ENCODE peak calls at places on chromosomes 11 and 22, in six cellular contexts. D, K, O, X, H and Q are unnamed samples.

GRCh38 chr11:3836903-3837302 is 3.9 kb downstream of the RHOG start:
- DNase-seq in H (peak; percentile 43), D (no peak), O (peak; percentile 51), X (no peak), K (no peak), Q (no peak)

GRCh38 chr22:43749473-43749872 is 62.6 kb downstream of the EFCAB6 start:
- DNase-seq in H (no peak), K (peak; percentile 41), X (no peak), D (no peak), O (no peak), Q (no peak)

GRCh38 chr11:93145381-93145780 is 52.4 kb downstream of the SLC36A4 start:
- DNase-seq in O (no peak), D (no peak), X (no peak), K (no peak), H (no peak), Q (no peak)

GRCh38 chr22:22702159-22702873 is 57.9 kb downstream of the GGTLC2 start:
- DNase-seq in D (no peak), X (no peak), H (no peak), K (peak; percentile 64), O (no peak), Q (peak; percentile 62)

GRCh38 chr11:67484847-67485311 is 2.1 kb downstream of the AIP start:
- DNase-seq in X (no peak), O (no peak), H (peak; percentile 57), K (no peak), D (no peak), Q (no peak)

GRCh38 chr11:30326114-30326783 is 3.3 kb downstream of the ARL14EP start:
- DNase-seq in H (no peak), O (no peak), K (no peak), D (no peak), X (no peak), Q (no peak)

GRCh38 chr11:11056749-11057471 is 199.1 kb upstream of the ZBED5 start:
- DNase-seq in O (no peak), X (no peak), K (no peak), H (no peak), D (no peak), Q (no peak)

GRCh38 chr11:1520209-1520986 is 33.8 kb upstream of the MOB2 start:
- DNase-seq in D (no peak), O (no peak), X (no peak), K (no peak), H (no peak), Q (no peak)

GRCh38 chr22:42623756-42624446 is 9.2 kb upstream of the POLDIP3 start:
- DNase-seq in H (no peak), X (no peak), K (no peak), O (no peak), D (peak; percentile 56), Q (no peak)

GRCh38 chr11:61739966-61740365 is 12.5 kb upstream of the MYRF start:
- DNase-seq in O (no peak), H (no peak), K (no peak), D (no peak), X (no peak), Q (no peak)

GRCh38 chr11:83681944-83682644 is 395.9 kb upstream of the CCDC90B start:
- DNase-seq in D (no peak), K (no peak), O (no peak), X (no peak), H (no peak), Q (no peak)

GRCh38 chr11:65952052-65952521 is 6.8 kb downstream of the TSGA10IP start:
- DNase-seq in H (no peak), K (no peak), D (no peak), O (no peak), X (no peak), Q (no peak)

GRCh38 chr11:120794748-120795147 is 229.2 kb upstream of the TBCEL start:
- DNase-seq in X (no peak), H (no peak), O (no peak), K (no peak), D (no peak), Q (no peak)

GRCh38 chr11:13942908-13943505 is 19.5 kb upstream of the SPON1 start:
- DNase-seq in O (no peak), K (no peak), X (no peak), D (no peak), H (no peak), Q (no peak)

GRCh38 chr11:92762175-92762574 is 207.3 kb upstream of the MTNR1B start:
- DNase-seq in K (no peak), O (no peak), H (no peak), X (no peak), D (no peak), Q (no peak)

GRCh38 chr11:84261707-84262106 is 975.5 kb upstream of the CCDC90B start:
- DNase-seq in K (peak; percentile 60), H (no peak), O (no peak), X (peak; percentile 12), D (no peak), Q (peak; percentile 48)

GRCh38 chr22:19962909-19963806 is 21.5 kb upstream of the TXNRD2 start:
- DNase-seq in D (peak; percentile 46), H (no peak), K (peak; percentile 86), X (no peak), O (no peak), Q (no peak)

GRCh38 chr11:5274340-5274739 is 4.6 kb upstream of the HBE1 start:
- DNase-seq in O (no peak), K (no peak), X (no peak), D (no peak), H (no peak), Q (no peak)

GRCh38 chr11:36091256-36091811 is 147.5 kb downstream of the LDLRAD3 start:
- DNase-seq in X (no peak), H (no peak), D (no peak), O (no peak), K (no peak), Q (no peak)

GRCh38 chr22:27331526-27332281 is 469.9 kb downstream of the MN1 start:
- DNase-seq in K (peak; percentile 77), X (peak; percentile 66), O (no peak), D (peak; percentile 64), H (no peak), Q (peak; percentile 28)

GRCh38 chr11:37948258-37948657 is 1350.2 kb upstream of the RAG2 start:
- DNase-seq in X (no peak), K (no peak), H (no peak), D (no peak), O (no peak), Q (no peak)

GRCh38 chr11:45208135-45208534 is 61.7 kb downstream of the PRDM11 start:
- DNase-seq in K (peak; percentile 14), H (no peak), D (no peak), X (no peak), O (no peak), Q (no peak)

GRCh38 chr22:24337894-24338645 is 67.4 kb downstream of the SPECC1L start:
- DNase-seq in H (no peak), K (peak; percentile 47), O (no peak), D (no peak), X (no peak), Q (no peak)

GRCh38 chr11:13297917-13298356 is 20.3 kb downstream of the BMAL1 start:
- DNase-seq in K (no peak), D (no peak), O (no peak), H (no peak), X (no peak), Q (no peak)

GRCh38 chr11:44750440-44751005 is 23.8 kb downstream of the TSPAN18 start:
- DNase-seq in D (no peak), K (no peak), O (no peak), H (no peak), X (no peak), Q (no peak)

GRCh38 chr11:57511741-57512430 is 3.6 kb downstream of the SLC43A1 start:
- DNase-seq in O (no peak), H (no peak), K (no peak), D (no peak), X (no peak), Q (no peak)
- H3K27ac ChIP-seq in O (no peak overlapping the region), H (no peak overlapping the region), K (no peak overlapping the region), D (no peak overlapping the region), X (no peak overlapping the region), Q (no peak overlapping the region)

GRCh38 chr11:18468962-18469361 is 13.3 kb downstream of the LDHAL6A start:
- DNase-seq in X (no peak), K (no peak), H (no peak), D (no peak), O (no peak), Q (no peak)
- H3K36me3 ChIP-seq in X (no peaks in the 10 kb centered on the region), K (no peaks in the 10 kb centered on the region), H (no peaks in the 10 kb centered on the region), D (no peaks in the 10 kb centered on the region), O (no peaks in the 10 kb centered on the region), Q (no peaks in the 10 kb centered on the region)

GRCh38 chr11:119028346-119029068 is 2.2 kb downstream of the SLC37A4 start:
- DNase-seq in D (no peak), H (no peak), K (no peak), X (no peak), O (no peak), Q (no peak)

GRCh38 chr11:119027561-119028345 is 2.9 kb downstream of the SLC37A4 start:
- DNase-seq in D (peak; percentile 74), X (no peak), K (no peak), H (no peak), O (no peak), Q (no peak)

GRCh38 chr11:119029340-119030028 is 1.2 kb downstream of the SLC37A4 start:
- DNase-seq in H (no peak), X (no peak), O (no peak), K (no peak), D (peak; percentile 65), Q (peak; percentile 83)

GRCh38 chr11:119030029-119030328 is 698 bp downstream of the SLC37A4 start:
- DNase-seq in D (no peak), O (no peak), H (no peak), K (no peak), X (no peak), Q (no peak)

GRCh38 chr11:119029069-119029339 is 1.7 kb downstream of the SLC37A4 start:
- DNase-seq in X (no peak), H (no peak), O (no peak), D (no peak), K (no peak), Q (no peak)
- H3K4me3 ChIP-seq in X (no peak overlapping the region), H (no peak overlapping the region), O (no peak overlapping the region), D (peak overlapping the region; percentile 95), K (peak overlapping the region; percentile 91), Q (peak overlapping the region; percentile 73)

DNA sequence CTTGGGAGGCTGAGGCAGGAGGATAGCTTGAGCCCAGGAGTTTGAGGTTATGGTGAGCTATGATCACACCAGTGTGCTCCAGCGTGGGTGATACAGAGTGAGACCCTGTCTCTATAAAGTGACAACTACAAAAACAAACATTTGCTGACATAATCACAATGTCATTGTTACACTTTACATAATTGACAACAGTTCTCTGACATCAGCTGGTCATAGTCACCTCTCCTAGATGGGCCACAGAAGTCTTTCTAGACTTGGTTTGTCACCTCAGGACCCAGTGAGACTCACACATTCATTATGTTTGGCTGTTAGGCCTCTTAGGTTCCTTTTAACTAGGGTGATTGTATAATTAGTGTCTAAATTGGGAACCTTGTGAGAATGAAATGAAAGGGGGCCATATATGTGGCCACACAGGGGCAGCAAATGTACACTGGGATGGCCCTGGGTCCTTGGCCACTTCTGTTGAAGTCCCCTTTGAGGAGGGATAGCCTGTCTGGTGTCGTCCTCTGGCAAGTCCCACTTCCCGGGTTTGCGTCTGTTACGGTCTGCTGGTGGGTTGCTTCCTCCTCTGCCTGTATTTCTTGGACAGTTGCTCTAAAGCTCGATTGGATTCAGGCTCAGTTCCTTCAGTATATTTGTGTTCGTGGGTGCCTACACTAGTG is 5.8 kb upstream of the PPIL2 start:
- DNase-seq in K (no peak), X (no peak), O (no peak), H (no peak), D (no peak), Q (no peak)
- H3K27ac ChIP-seq in K (no peak overlapping the region), X (no peak overlapping the region), O (no peak overlapping the region), H (no peak overlapping the region), D (no peak overlapping the region), Q (no peak overlapping the region)

GRCh38 chr11:134278356-134278755 is 2.2 kb downstream of the GLB1L3 start:
- DNase-seq in H (no peak), O (no peak), D (no peak), X (no peak), K (no peak), Q (no peak)
- H3K36me3 ChIP-seq in H (no peaks in the 10 kb centered on the region), O (no peaks in the 10 kb centered on the region), D (no peaks in the 10 kb centered on the region), X (no peaks in the 10 kb centered on the region), K (peaks cover 7% of the 10 kb centered on the region), Q (no peaks in the 10 kb centered on the region)